ENCODE peak calls at places on chromosome 9, in ten cellular contexts. Z is SJCRH30, A is HepG2, D is Peyer's patch, X is cardiac muscle cell, C is heart left ventricle, F is lung, S is left ventricle myocardium inferior, L is tibial nerve, K is IMR-90. P is an unnamed sample. For H3K27me3 and H3K4me1, the result is how much of the 10 kb centered on the place peaks cover.

GRCh38 chr9:91820949-91821880 is 128.8 kb downstream of the ROR2 start:
- DNase-seq in X (no peak), L (no peak), Z (no peak), A (no peak), S (no peak), C (no peak), K (peak), D (no peak), F (no peak), P (no peak)

GRCh38 chr9:129270903-129271431 is 92.9 kb upstream of the IER5L start:
- DNase-seq in Z (no peak), F (no peak), X (peak), S (peak), K (peak), L (no peak), C (no peak), A (no peak), D (no peak), P (peak)

GRCh38 chr9:116499986-116500871 is 186.9 kb upstream of the TRIM32 start:
- DNase-seq in A (no peak), L (no peak), K (peak), X (peak), C (peak), Z (peak), S (no peak), D (no peak), F (no peak), P (no peak)

GRCh38 chr9:136373300-136374182 is at the start of gene CARD9:
- DNase-seq in S (peak), C (no peak), D (no peak), L (no peak), K (no peak), F (peak), Z (peak), X (no peak), A (peak), P (no peak)

GRCh38 chr9:95027914-95028854 is 289.3 kb downstream of the FANCC start:
- DNase-seq in X (no peak), C (no peak), L (no peak), D (no peak), A (peak), F (no peak), K (no peak), Z (no peak), S (no peak), P (no peak)

GRCh38 chr9:1050125-1050895 is at the start of gene DMRT2:
- DNase-seq in L (peak), Z (peak), S (peak), X (peak), C (peak), K (peak), A (peak), D (peak), F (peak), P (no peak)

GRCh38 chr9:27183701-27184100 is 74.7 kb downstream of the TEK start:
- DNase-seq in Z (no peak), F (no peak), A (no peak), D (no peak), L (no peak), K (peak), C (no peak), S (no peak), X (peak), P (no peak)

GRCh38 chr9:89116064-89116817 is 62.4 kb downstream of the SHC3 start:
- DNase-seq in A (no peak), S (no peak), F (no peak), K (peak), Z (no peak), D (no peak), X (peak), C (no peak), L (no peak), P (no peak)

GRCh38 chr9:126056312-126057021 is 270.2 kb upstream of the MVB12B start:
- DNase-seq in F (no peak), D (no peak), S (no peak), A (no peak), C (no peak), X (no peak), K (no peak), Z (no peak), L (no peak), P (no peak)

GRCh38 chr9:75993434-75993833 is 103.0 kb downstream of the PCSK5 start:
- DNase-seq in S (no peak), D (no peak), Z (no peak), F (no peak), K (peak), C (no peak), A (peak), X (peak), L (no peak), P (no peak)

GRCh38 chr9:127873886-127874285 is 3.6 kb downstream of the AK1 start:
- DNase-seq in A (no peak), C (peak), Z (no peak), S (peak), X (peak), D (no peak), F (peak), K (no peak), L (peak), P (no peak)

GRCh38 chr9:126919193-126919592 is 4.6 kb downstream of the RALGPS1 start:
- DNase-seq in X (no peak), K (no peak), D (no peak), F (no peak), C (no peak), S (no peak), Z (no peak), L (no peak), A (peak), P (no peak)

GRCh38 chr9:124567362-124567761 is 60.2 kb upstream of the NR5A1 start:
- DNase-seq in Z (no peak), S (no peak), F (no peak), K (no peak), X (no peak), A (peak), L (no peak), D (no peak), C (no peak), P (no peak)

GRCh38 chr9:124557895-124558294 is 50.7 kb upstream of the NR5A1 start:
- DNase-seq in A (peak), D (no peak), X (no peak), S (no peak), Z (no peak), F (no peak), L (no peak), K (no peak), C (no peak), P (no peak)

GRCh38 chr9:124558777-124559470 is 51.7 kb upstream of the NR5A1 start:
- DNase-seq in A (no peak), K (no peak), S (no peak), D (no peak), C (no peak), X (no peak), Z (no peak), L (no peak), F (no peak), P (no peak)

GRCh38 chr9:124559871-124560270 is 52.7 kb upstream of the NR5A1 start:
- DNase-seq in A (no peak), K (peak), X (peak), S (no peak), Z (no peak), L (no peak), D (no peak), C (no peak), F (no peak), P (no peak)

GRCh38 chr9:124562328-124562727 is 55.1 kb upstream of the NR5A1 start:
- DNase-seq in L (no peak), D (no peak), S (peak), C (peak), K (no peak), A (peak), X (no peak), F (peak), Z (no peak), P (no peak)
- H3K27me3 ChIP-seq in L (under half), D (under half), S (under half), C (under half), K (under half), A (under half), X (under half), F (under half), Z (under half), P (under half)

GRCh38 chr9:98975838-98976237 is 32.1 kb downstream of the COL15A1 start:
- DNase-seq in L (no peak), D (no peak), A (no peak), F (no peak), C (no peak), K (no peak), S (no peak), X (no peak), Z (no peak), P (no peak)
- H3K27ac ChIP-seq in L (peak), D (no peak), A (no peak), F (no peak), C (peak), K (no peak), S (peak), X (no peak), Z (no peak), P (no peak)

DNA sequence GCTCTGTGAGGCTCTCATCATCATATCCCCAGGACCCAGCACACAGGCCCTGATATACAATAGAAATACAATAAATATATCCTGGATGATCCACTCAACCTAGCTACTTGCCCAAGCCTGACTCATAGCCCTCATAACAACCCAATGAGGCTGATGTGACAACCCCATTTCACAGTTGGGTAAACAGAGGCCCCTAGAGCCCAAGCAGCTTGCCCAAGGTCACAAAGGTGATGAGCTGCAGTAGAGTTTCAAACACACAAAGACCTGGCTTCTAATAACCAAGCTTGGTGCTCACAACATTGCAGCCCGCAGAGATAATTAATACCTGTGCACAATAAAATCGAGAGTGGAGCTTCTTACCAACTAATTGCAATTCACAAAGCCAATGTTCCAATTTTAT is 3.2 kb upstream of the AKNA start:
- DNase-seq in S (no peak), Z (no peak), K (peak), A (no peak), X (no peak), L (no peak), D (no peak), F (no peak), C (no peak), P (no peak)
- H3K4me1 ChIP-seq in S (half or more), Z (under half), K (under half), A (under half), X (under half), L (half or more), D (under half), F (under half), C (under half), P (half or more)

GRCh38 chr9:132424857-132425702 is 15.1 kb downstream of the CFAP77 start:
- DNase-seq in S (no peak), A (no peak), X (no peak), F (no peak), D (no peak), C (no peak), K (no peak), L (no peak), Z (no peak), P (no peak)

GRCh38 chr9:132418743-132419363 is 8.8 kb downstream of the CFAP77 start:
- DNase-seq in D (no peak), K (no peak), F (no peak), S (no peak), X (no peak), L (no peak), A (no peak), C (no peak), Z (no peak), P (no peak)

GRCh38 chr9:132427015-132427414 is 17.0 kb downstream of the CFAP77 start:
- DNase-seq in Z (no peak), S (no peak), A (no peak), L (no peak), K (no peak), F (no peak), X (no peak), D (no peak), C (no peak), P (no peak)

GRCh38 chr9:132423503-132423902 is 13.5 kb downstream of the CFAP77 start:
- DNase-seq in X (no peak), S (no peak), D (no peak), K (no peak), F (no peak), L (no peak), A (no peak), C (no peak), Z (no peak), P (no peak)

GRCh38 chr9:132422574-132422973 is 12.6 kb downstream of the CFAP77 start:
- DNase-seq in F (no peak), S (no peak), X (no peak), C (no peak), Z (no peak), L (no peak), D (no peak), A (no peak), K (no peak), P (no peak)
- H3K27me3 ChIP-seq in F (under half), S (half or more), X (under half), C (half or more), Z (half or more), L (half or more), D (under half), A (half or more), K (half or more), P (under half)

GRCh38 chr9:93675336-93676150 is 99.2 kb downstream of the PHF2 start:
- DNase-seq in F (no peak), L (no peak), S (peak), Z (no peak), C (peak), X (no peak), K (no peak), A (no peak), D (peak), P (no peak)
- H3K27ac ChIP-seq in F (no peak), L (no peak), S (no peak), Z (no peak), C (no peak), X (no peak), K (no peak), A (no peak), D (no peak), P (no peak)

GRCh38 chr9:98291775-98292174 is 36.3 kb upstream of the TBC1D2 start:
- DNase-seq in L (no peak), A (no peak), C (no peak), F (no peak), K (no peak), X (no peak), D (no peak), Z (no peak), S (no peak), P (no peak)
- H3K4me1 ChIP-seq in L (under half), A (under half), C (under half), F (under half), K (under half), X (under half), D (under half), Z (under half), S (under half), P (under half)

DNA sequence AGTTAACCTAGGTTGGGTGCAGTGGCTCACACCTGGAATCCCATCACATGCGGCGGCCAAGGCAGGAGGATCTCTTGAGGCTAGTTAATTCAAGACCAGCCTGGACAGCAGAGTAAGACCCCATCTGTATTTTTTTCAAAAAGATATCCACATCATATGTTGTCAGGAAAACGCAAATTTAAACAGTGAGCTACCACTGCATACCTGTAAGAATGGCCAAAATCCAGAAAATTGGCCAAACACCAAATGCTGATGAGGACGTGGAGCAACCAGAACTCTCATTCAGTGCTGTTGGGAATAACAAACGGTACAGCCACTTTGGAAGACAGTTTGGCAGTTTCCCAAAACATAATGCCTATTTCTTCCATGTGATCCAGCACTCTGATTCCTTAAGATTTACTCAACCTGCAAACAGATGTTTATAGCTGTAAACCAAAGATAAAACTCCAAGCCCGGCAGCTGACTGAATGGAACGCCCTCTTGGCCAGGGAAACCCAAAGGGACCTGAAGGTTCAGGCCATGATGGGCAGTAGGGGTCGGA is 12.4 kb downstream of the CEL start:
- DNase-seq in S (no peak), K (peak), D (no peak), F (no peak), Z (no peak), L (no peak), X (peak), C (no peak), A (no peak), P (no peak)
- H3K27me3 ChIP-seq in S (under half), K (under half), D (under half), F (under half), Z (under half), L (under half), X (under half), C (under half), A (under half), P (under half)

GRCh38 chr9:121648172-121648571 is 3.3 kb upstream of the DAB2IP start:
- DNase-seq in S (no peak), Z (no peak), K (no peak), A (no peak), L (no peak), F (no peak), C (no peak), D (no peak), X (no peak), P (no peak)

GRCh38 chr9:121650220-121651013 is 1.0 kb upstream of the DAB2IP start:
- DNase-seq in K (peak), C (peak), F (peak), D (no peak), S (peak), X (peak), Z (peak), L (no peak), A (peak), P (no peak)

GRCh38 chr9:121648799-121649198 is 2.6 kb upstream of the DAB2IP start:
- DNase-seq in Z (no peak), A (no peak), F (no peak), D (no peak), K (no peak), C (no peak), X (no peak), L (no peak), S (no peak), P (no peak)

GRCh38 chr9:121651014-121651294 is 480 bp upstream of the DAB2IP start:
- DNase-seq in L (no peak), D (no peak), Z (no peak), S (no peak), K (no peak), X (no peak), F (no peak), C (no peak), A (no peak), P (no peak)

GRCh38 chr9:121649476-121650219 is 1.8 kb upstream of the DAB2IP start:
- DNase-seq in Z (no peak), S (no peak), A (no peak), K (no peak), C (no peak), X (no peak), L (no peak), D (no peak), F (no peak), P (no peak)
- H3K27ac ChIP-seq in Z (no peak), S (peak), A (no peak), K (no peak), C (peak), X (peak), L (no peak), D (peak), F (no peak), P (no peak)